ENCODE peak calls at places on chromosomes 1 and 21, in five cellular contexts. T is GM12865, D is heart right ventricle, I is GM23338, C is BE2C. O is an unnamed sample.

GRCh38 chr1:96521994-96522760 is 199.4 kb upstream of the PTBP2 start:
- DNase-seq in C (no peak), D (no peak), I (no peak), T (no peak), O (no peak)

GRCh38 chr1:78490861-78491310 is at the start of gene PTGFR:
- DNase-seq in D (no peak), T (no peak), C (peak), I (peak), O (no peak)

GRCh38 chr1:32877211-32878110 is 6.7 kb upstream of the FNDC5 start:
- DNase-seq in T (no peak), I (no peak), C (no peak), D (peak), O (no peak)

GRCh38 chr1:15152318-15153183 is 996 bp upstream of the TMEM51 start:
- DNase-seq in D (peak), C (peak), T (peak), I (peak), O (peak)

GRCh38 chr1:147078606-147079399 is 93.5 kb downstream of the PRKAB2 start:
- DNase-seq in T (no peak), I (peak), D (no peak), C (no peak), O (no peak)

GRCh38 chr1:12232221-12232620 is 2.4 kb downstream of the VPS13D start:
- DNase-seq in T (no peak), D (peak), I (no peak), C (no peak), O (no peak)

GRCh38 chr1:22753396-22754083 is 42.9 kb downstream of the EPHB2 start:
- DNase-seq in I (no peak), T (no peak), C (no peak), D (no peak), O (no peak)

GRCh38 chr1:76989976-76990375 is 122.7 kb downstream of the ST6GALNAC5 start:
- DNase-seq in D (no peak), C (no peak), T (no peak), I (no peak), O (no peak)

GRCh38 chr1:63704443-63704842 is 69.4 kb upstream of the ROR1 start:
- DNase-seq in D (no peak), T (no peak), C (no peak), I (no peak), O (no peak)

GRCh38 chr1:78340006-78340405 is 150.8 kb upstream of the PTGFR start:
- DNase-seq in T (no peak), C (no peak), D (no peak), I (no peak), O (no peak)

GRCh38 chr1:50699795-50700194 is 260.3 kb downstream of the FAF1 start:
- DNase-seq in I (no peak), T (no peak), C (no peak), D (no peak), O (no peak)

GRCh38 chr1:202619528-202619927 is 90.7 kb downstream of the SYT2 start:
- DNase-seq in T (no peak), D (no peak), I (no peak), C (no peak), O (no peak)

GRCh38 chr1:21232044-21232443 is 55.3 kb upstream of the EIF4G3 start:
- DNase-seq in T (peak), D (no peak), I (peak), C (peak), O (no peak)

GRCh38 chr1:53733975-53734649 is 4.9 kb downstream of the GLIS1 start:
- DNase-seq in T (no peak), D (no peak), I (no peak), C (no peak), O (no peak)

GRCh38 chr1:90387825-90388224 is 329.3 kb downstream of the BARHL2 start:
- DNase-seq in I (no peak), T (no peak), D (no peak), C (no peak), O (no peak)

GRCh38 chr1:115373305-115373704 is 35.3 kb upstream of the NGF start:
- DNase-seq in T (no peak), D (no peak), C (no peak), I (no peak), O (no peak)

GRCh38 chr1:221598122-221598521 is 143.8 kb downstream of the DUSP10 start:
- DNase-seq in D (no peak), I (no peak), T (no peak), C (no peak), O (no peak)

DNA sequence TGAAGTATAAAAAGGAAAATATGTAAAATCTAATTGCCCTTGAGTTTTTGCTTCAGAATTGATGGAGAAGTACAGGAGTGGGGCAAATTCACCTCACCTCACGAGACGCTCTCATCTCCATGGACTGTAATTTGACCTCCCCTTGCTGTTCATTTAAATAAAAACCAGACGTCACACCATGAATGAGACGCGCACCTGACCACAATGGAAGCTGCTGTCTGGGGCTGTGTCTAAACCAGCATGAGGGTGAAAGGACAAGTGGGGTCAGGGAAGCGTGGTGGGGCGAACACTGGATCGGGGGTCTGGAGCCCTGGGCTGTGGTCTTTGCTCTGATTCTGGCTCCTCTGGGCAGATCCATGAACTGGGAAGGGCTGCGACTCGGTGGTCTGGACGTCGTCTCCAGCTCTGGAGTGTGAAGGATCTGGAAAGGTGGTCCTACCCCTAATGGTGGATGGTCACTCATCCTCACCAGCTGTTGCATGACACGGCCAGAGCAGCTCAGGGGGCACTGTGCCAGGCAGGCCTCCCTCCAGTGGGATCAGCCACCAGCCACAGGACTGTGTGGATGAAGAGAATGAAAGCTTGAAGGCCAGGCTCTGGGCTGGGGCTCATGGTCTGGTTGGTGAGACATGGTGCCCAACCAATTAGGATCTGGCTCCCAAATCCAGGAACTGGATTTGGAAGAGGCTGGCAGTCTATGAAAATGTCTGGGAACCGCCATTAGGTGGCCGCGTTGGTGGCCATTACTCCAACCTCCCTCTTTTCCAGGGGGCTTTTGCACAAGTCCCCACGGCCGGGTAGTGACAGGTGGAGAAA is 728.6 kb downstream of the PTPRU start:
- DNase-seq in D (no peak), I (no peak), C (no peak), T (no peak), O (peak)
- TF ChIP-seq CTCF in D (no peak), I (no peak), C (no peak), T (no peak), O (no peak)

GRCh38 chr1:215987092-215987855 is 420.2 kb downstream of the KCTD3 start:
- DNase-seq in T (no peak), C (no peak), I (no peak), D (no peak), O (no peak)

GRCh38 chr1:215992620-215993019 is 425.5 kb downstream of the KCTD3 start:
- DNase-seq in C (peak), D (no peak), I (peak), T (peak), O (no peak)
- TF ChIP-seq CTCF in C (peak), D (no peak), I (peak), T (peak), O (peak)

DNA sequence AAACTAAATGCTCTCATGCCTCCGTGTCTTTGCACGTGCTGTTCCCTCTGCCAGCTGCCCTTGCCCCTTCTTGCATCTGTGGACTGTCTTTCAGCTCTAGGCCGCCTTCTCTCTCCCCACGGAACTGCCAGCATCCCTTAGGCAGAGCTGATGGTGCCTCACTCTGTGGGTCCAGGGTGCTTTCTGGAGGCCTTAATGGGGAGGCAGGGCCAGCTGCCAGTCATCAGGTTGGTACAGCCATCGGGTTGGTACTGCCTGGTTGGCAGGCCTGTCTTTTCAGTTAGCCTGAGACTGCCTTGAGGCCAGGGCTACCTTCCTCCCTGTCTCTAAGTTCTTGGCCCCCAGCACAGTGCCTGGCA is 61.4 kb upstream of the TARBP1 start:
- DNase-seq in I (no peak), C (no peak), D (no peak), T (no peak), O (no peak)
- TF ChIP-seq CTCF in I (no peak), C (no peak), D (no peak), T (no peak), O (no peak)

DNA sequence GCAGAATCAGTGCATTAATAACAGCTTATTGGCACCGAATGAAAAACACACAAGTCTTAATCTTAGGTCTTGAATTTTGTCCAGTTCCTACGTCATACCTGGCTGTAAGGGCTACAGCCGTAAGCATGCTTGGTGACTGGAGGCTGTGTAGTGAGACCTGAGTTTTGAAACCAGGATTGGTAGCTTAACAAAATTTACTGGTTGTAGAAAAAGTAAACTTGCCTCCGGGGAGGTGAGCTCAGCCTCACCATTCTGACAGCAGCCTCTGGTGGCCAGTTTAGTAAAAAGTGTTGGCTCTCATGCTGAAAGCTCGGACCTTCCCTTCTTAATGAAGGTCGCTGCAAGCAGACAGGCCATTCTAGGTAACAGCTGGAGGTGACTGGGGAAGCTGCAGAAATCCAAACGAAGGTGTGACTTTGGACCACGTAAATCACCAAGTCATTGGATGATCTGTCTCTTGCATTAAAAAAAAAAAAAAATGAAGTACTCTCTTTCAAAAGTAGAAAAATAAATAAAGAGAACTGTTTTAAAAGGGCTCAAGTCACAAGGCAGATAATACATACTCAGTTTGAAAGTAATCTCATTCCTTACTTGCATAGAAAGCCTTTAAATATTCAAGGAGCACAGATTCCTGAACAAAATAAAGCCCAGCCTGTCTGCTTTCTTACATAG is 48.8 kb downstream of the HLCS start:
- DNase-seq in I (peak), T (peak), D (no peak), C (no peak), O (peak)
- TF ChIP-seq CTCF in I (peak), T (peak), D (peak), C (peak), O (peak)

GRCh38 chr21:37079211-37079824 is 6.3 kb downstream of the TTC3 start:
- DNase-seq in C (no peak), T (peak), I (peak), D (no peak), O (no peak)
- TF ChIP-seq CTCF in C (peak), T (peak), I (peak), D (no peak), O (no peak)

O was measured in osteocyte.